ENCODE peak calls at places on chromosomes 3 and 15, in eight cellular contexts. E is IMR-90; G is breast epithelium; X is H9; J is CD4-positive, alpha-beta memory T cell; M is neuronal stem cell; F is A549; Y is right atrium auricular region. N is an unnamed sample. For H3K9me3, the result is how much of the 10 kb centered on the place peaks cover.

GRCh38 chr3:197197334-197197733 is 101.1 kb downstream of the DLG1 start:
- DNase-seq in E (no peak), G (no peak), X (no peak), J (no peak), M (no peak), F (no peak), Y (no peak), N (no peak)

GRCh38 chr3:127065138-127065427 is 82.2 kb downstream of the PLXNA1 start:
- DNase-seq in E (no peak), G (no peak), X (no peak), J (no peak), M (no peak), F (no peak), Y (no peak), N (no peak)

GRCh38 chr15:63157891-63158431 is 684 bp upstream of the RPS27L start:
- DNase-seq in E (peak), G (peak), X (peak), J (no peak), M (peak), F (peak), Y (peak), N (no peak)

GRCh38 chr3:188152660-188153497 is 1.1 kb upstream of the LPP start:
- DNase-seq in E (peak), G (peak), X (peak), J (no peak), M (peak), F (peak), Y (peak), N (no peak)

GRCh38 chr3:66414846-66415245 is 86.0 kb downstream of the LRIG1 start:
- DNase-seq in E (no peak), G (no peak), X (no peak), J (no peak), M (no peak), F (no peak), Y (no peak), N (no peak)

GRCh38 chr3:129966876-129967275 is 7.6 kb upstream of the TRH start:
- DNase-seq in E (no peak), G (no peak), X (no peak), J (no peak), M (no peak), F (no peak), Y (no peak), N (no peak)

GRCh38 chr3:36812240-36812639 is 47.9 kb upstream of the DCLK3 start:
- DNase-seq in E (no peak), G (no peak), X (no peak), J (no peak), M (no peak), F (no peak), Y (no peak), N (no peak)

GRCh38 chr3:9349321-9350117 is 13.3 kb upstream of the THUMPD3 start:
- DNase-seq in E (peak), G (peak), X (no peak), J (no peak), M (no peak), F (no peak), Y (no peak), N (no peak)

GRCh38 chr3:159187232-159187631 is 385.4 kb downstream of the MFSD1 start:
- DNase-seq in E (no peak), G (no peak), X (no peak), J (no peak), M (no peak), F (no peak), Y (no peak), N (no peak)

GRCh38 chr3:158539414-158540014 is 31.5 kb upstream of the MLF1 start:
- DNase-seq in E (peak), G (no peak), X (no peak), J (peak), M (peak), F (peak), Y (no peak), N (no peak)

GRCh38 chr15:24764375-24765171 is 89.0 kb downstream of the NPAP1 start:
- DNase-seq in E (no peak), G (no peak), X (no peak), J (no peak), M (no peak), F (no peak), Y (no peak), N (no peak)

GRCh38 chr3:46133285-46133684 is 74.8 kb downstream of the CCR1 start:
- DNase-seq in E (no peak), G (no peak), X (no peak), J (no peak), M (no peak), F (no peak), Y (no peak), N (no peak)

GRCh38 chr3:242986-243706 is 46.6 kb downstream of the CHL1 start:
- DNase-seq in E (peak), G (no peak), X (no peak), J (no peak), M (no peak), F (no peak), Y (no peak), N (no peak)

GRCh38 chr3:10581716-10582115 is 76.3 kb upstream of the ATP2B2 start:
- DNase-seq in E (no peak), G (no peak), X (no peak), J (no peak), M (no peak), F (no peak), Y (no peak), N (no peak)

GRCh38 chr15:80595391-80595790 is 99.7 kb upstream of the ABHD17C start:
- DNase-seq in E (peak), G (no peak), X (no peak), J (no peak), M (no peak), F (no peak), Y (no peak), N (no peak)

GRCh38 chr3:112090899-112091586 is 4.9 kb downstream of the C3orf52 start:
- DNase-seq in E (no peak), G (no peak), X (no peak), J (no peak), M (no peak), F (no peak), Y (no peak), N (no peak)

GRCh38 chr3:10192953-10193691 is 28.4 kb downstream of the IRAK2 start:
- DNase-seq in E (peak), G (no peak), X (peak), J (peak), M (no peak), F (peak), Y (no peak), N (peak)

GRCh38 chr3:190543656-190544055 is 29.8 kb downstream of the IL1RAP start:
- DNase-seq in E (no peak), G (no peak), X (no peak), J (no peak), M (no peak), F (no peak), Y (no peak), N (no peak)

GRCh38 chr15:98035577-98036010 is 75.1 kb downstream of the ARRDC4 start:
- DNase-seq in E (no peak), G (no peak), X (no peak), J (no peak), M (no peak), F (no peak), Y (no peak), N (no peak)

GRCh38 chr3:177816667-177817208 is 619.5 kb upstream of the TBL1XR1 start:
- DNase-seq in E (peak), G (peak), X (no peak), J (no peak), M (no peak), F (peak), Y (no peak), N (no peak)

GRCh38 chr3:125125822-125126245 is 70.0 kb upstream of the HEG1 start:
- DNase-seq in E (peak), G (no peak), X (no peak), J (no peak), M (no peak), F (no peak), Y (no peak), N (no peak)

GRCh38 chr3:69006083-69006482 is 7.4 kb downstream of the EOGT start:
- DNase-seq in E (no peak), G (no peak), X (no peak), J (no peak), M (no peak), F (no peak), Y (no peak), N (no peak)

GRCh38 chr15:59976480-59976879 is 27.6 kb upstream of the FOXB1 start:
- DNase-seq in E (no peak), G (no peak), X (no peak), J (peak), M (no peak), F (no peak), Y (no peak), N (no peak)

GRCh38 chr3:49924683-49925082 is 4.9 kb downstream of the MON1A start:
- DNase-seq in E (peak), G (no peak), X (no peak), J (no peak), M (no peak), F (peak), Y (no peak), N (no peak)

GRCh38 chr3:5290915-5291314 is 103.4 kb downstream of the EDEM1 start:
- DNase-seq in E (no peak), G (no peak), X (no peak), J (no peak), M (no peak), F (no peak), Y (no peak), N (no peak)

GRCh38 chr15:45641374-45641778 is 6.5 kb downstream of the SQOR start:
- DNase-seq in E (peak), G (peak), X (no peak), J (no peak), M (no peak), F (peak), Y (no peak), N (no peak)

GRCh38 chr3:12759097-12759679 is at the start of gene TMEM40:
- DNase-seq in E (no peak), G (peak), X (peak), J (no peak), M (no peak), F (peak), Y (no peak), N (no peak)

GRCh38 chr3:162605651-162606204 is 1109.1 kb downstream of the OTOL1 start:
- DNase-seq in E (no peak), G (no peak), X (no peak), J (no peak), M (no peak), F (no peak), Y (no peak), N (no peak)

GRCh38 chr15:51386960-51387698 is 45.7 kb downstream of the GLDN start:
- DNase-seq in E (no peak), G (no peak), X (no peak), J (no peak), M (no peak), F (no peak), Y (no peak), N (no peak)
- H3K9me3 ChIP-seq in E (under half), G (under half), X (under half), J (under half), M (under half), F (under half), Y (under half), N (under half)

GRCh38 chr3:20698896-20699295 is 512.9 kb upstream of the SGO1 start:
- DNase-seq in E (no peak), G (no peak), X (no peak), J (no peak), M (no peak), F (no peak), Y (no peak), N (no peak)

GRCh38 chr3:20692675-20693074 is 506.7 kb upstream of the SGO1 start:
- DNase-seq in E (no peak), G (no peak), X (no peak), J (no peak), M (no peak), F (no peak), Y (no peak), N (no peak)

GRCh38 chr3:20700702-20701101 is 514.7 kb upstream of the SGO1 start:
- DNase-seq in E (no peak), G (no peak), X (no peak), J (no peak), M (no peak), F (no peak), Y (no peak), N (no peak)

GRCh38 chr3:20696393-20697045 is 510.5 kb upstream of the SGO1 start:
- DNase-seq in E (no peak), G (no peak), X (no peak), J (no peak), M (no peak), F (no peak), Y (no peak), N (no peak)
- H3K9me3 ChIP-seq in E (under half), G (under half), X (under half), J (under half), M (under half), F (under half), Y (under half), N (under half)

GRCh38 chr3:30826381-30827061 is 67.9 kb downstream of the GADL1 start:
- DNase-seq in E (no peak), G (no peak), X (no peak), J (no peak), M (no peak), F (no peak), Y (no peak), N (no peak)

GRCh38 chr3:30827080-30827479 is 67.4 kb downstream of the GADL1 start:
- DNase-seq in E (no peak), G (no peak), X (no peak), J (no peak), M (no peak), F (no peak), Y (no peak), N (no peak)
- H3K9me3 ChIP-seq in E (under half), G (under half), X (under half), J (under half), M (under half), F (under half), Y (under half), N (under half)

DNA sequence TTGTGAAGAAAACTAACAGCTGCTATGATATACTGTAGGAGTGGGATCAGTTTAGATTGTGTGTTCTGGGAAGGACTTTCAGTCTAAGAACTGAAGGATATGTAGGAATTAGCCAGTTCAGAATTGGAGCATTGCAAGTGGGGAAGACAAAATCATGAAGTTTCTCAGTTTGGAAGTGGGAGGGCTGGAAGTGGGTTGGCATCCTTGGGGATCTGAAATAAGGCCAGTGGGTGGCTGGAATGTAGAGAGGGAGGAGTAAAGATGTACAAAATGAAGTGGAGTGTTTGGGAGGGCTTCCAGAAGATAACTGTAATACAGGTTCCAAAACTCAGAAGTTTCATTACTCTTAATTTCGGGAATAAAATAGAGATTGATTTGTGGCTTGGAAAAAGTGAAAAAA is 17.2 kb downstream of the SEC22A start:
- DNase-seq in E (no peak), G (no peak), X (no peak), J (no peak), M (no peak), F (no peak), Y (no peak), N (no peak)
- H3K9me3 ChIP-seq in E (under half), G (under half), X (under half), J (under half), M (under half), F (under half), Y (under half), N (under half)

GRCh38 chr15:49556437-49556836 is 64.2 kb downstream of the FAM227B start:
- DNase-seq in E (no peak), G (no peak), X (no peak), J (no peak), M (no peak), F (no peak), Y (no peak), N (no peak)
- H3K9me3 ChIP-seq in E (under half), G (under half), X (under half), J (under half), M (under half), F (under half), Y (under half), N (under half)

GRCh38 chr3:70615286-70615685 is 302.8 kb upstream of the MDFIC2 start:
- DNase-seq in E (no peak), G (no peak), X (peak), J (no peak), M (no peak), F (no peak), Y (no peak), N (no peak)

GRCh38 chr3:70612920-70613319 is 300.5 kb upstream of the MDFIC2 start:
- DNase-seq in E (no peak), G (no peak), X (no peak), J (no peak), M (no peak), F (no peak), Y (no peak), N (no peak)

GRCh38 chr3:70608434-70608833 is 296.0 kb upstream of the MDFIC2 start:
- DNase-seq in E (no peak), G (no peak), X (no peak), J (no peak), M (no peak), F (no peak), Y (no peak), N (no peak)

GRCh38 chr3:70618151-70618550 is 305.7 kb upstream of the MDFIC2 start:
- DNase-seq in E (no peak), G (no peak), X (no peak), J (no peak), M (no peak), F (no peak), Y (no peak), N (no peak)

DNA sequence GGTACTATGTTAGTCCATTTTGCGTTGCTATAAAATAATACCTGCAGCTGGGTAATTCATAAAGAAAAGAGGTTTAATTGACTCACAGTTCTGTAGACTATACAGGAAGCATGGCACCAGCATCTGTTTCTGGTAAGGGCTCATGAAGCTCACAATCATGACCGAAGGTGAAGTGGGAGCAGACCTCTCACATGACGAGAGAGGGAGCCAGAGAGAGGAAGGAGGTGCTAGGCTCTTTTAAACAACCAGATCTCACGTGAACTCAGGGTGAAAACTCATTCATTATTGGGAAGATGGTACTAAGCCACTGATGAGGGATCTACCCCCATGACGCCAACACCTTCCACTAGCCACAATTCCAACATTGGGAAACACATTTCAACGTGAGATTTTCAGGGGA is 301.7 kb upstream of the MDFIC2 start:
- DNase-seq in E (no peak), G (no peak), X (no peak), J (no peak), M (no peak), F (peak), Y (no peak), N (no peak)
- H3K9me3 ChIP-seq in E (under half), G (under half), X (under half), J (under half), M (under half), F (under half), Y (under half), N (under half)

GRCh38 chr15:44081223-44082013 is 113.7 kb downstream of the FRMD5 start:
- DNase-seq in E (peak), G (no peak), X (no peak), J (no peak), M (no peak), F (no peak), Y (no peak), N (no peak)
- H3K9me3 ChIP-seq in E (under half), G (under half), X (under half), J (under half), M (under half), F (under half), Y (under half), N (under half)

GRCh38 chr3:151391715-151392114 is 7.2 kb upstream of the P2RY12 start:
- DNase-seq in E (no peak), G (no peak), X (no peak), J (no peak), M (no peak), F (no peak), Y (no peak), N (no peak)

GRCh38 chr3:151386063-151386462 is 1.5 kb upstream of the P2RY12 start:
- DNase-seq in E (no peak), G (no peak), X (no peak), J (no peak), M (no peak), F (no peak), Y (no peak), N (no peak)

GRCh38 chr3:151384741-151385174 is at the start of gene P2RY12:
- DNase-seq in E (no peak), G (no peak), X (no peak), J (no peak), M (no peak), F (no peak), Y (no peak), N (no peak)

GRCh38 chr3:151383956-151384355 is 597 bp downstream of the P2RY12 start:
- DNase-seq in E (no peak), G (no peak), X (no peak), J (no peak), M (no peak), F (no peak), Y (no peak), N (no peak)

DNA sequence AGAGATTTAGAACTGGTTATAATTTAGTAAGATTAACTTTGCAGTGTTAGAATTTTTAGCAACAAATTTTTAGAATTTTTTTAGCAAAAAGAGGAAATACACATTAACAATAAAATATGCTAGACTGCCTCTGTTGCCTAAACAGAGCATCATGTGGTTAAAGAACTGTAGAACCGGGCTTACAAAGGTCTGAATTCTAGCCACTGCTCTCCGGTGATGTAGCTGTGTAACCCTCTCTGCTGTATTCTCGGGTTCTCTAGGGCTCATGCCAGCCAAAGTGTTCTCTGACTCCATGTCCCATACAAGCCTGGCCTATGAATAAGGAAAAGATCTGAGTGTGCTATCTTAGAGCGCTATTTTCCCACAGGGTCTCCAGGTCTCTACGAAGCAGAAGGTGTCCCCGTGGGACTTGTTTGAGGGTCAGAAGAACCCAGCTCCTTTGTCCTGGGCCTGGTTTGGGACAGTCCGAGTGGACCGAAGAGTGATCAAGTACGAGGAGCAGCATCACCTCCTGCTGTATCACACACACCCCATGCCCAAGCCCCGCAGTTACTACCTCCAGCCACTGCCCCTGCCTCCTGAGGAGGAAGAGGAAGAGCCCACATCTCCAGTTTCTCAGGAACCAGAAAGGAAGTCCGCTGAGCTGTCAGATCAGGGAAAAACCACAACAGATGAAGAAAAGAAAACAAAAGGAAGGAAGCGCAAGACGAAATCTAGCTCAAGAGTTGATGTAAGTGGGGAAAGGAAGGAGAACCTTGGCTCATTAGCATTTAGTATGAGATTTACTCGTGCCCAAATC is 3.1 kb upstream of the P2RY12 start:
- DNase-seq in E (no peak), G (no peak), X (no peak), J (no peak), M (no peak), F (no peak), Y (no peak), N (no peak)
- H3K9me3 ChIP-seq in E (under half), G (under half), X (under half), J (under half), M (under half), F (under half), Y (under half), N (under half)

GRCh38 chr3:17634201-17634600 is 108.2 kb downstream of the TBC1D5 start:
- DNase-seq in E (no peak), G (no peak), X (no peak), J (no peak), M (no peak), F (no peak), Y (no peak), N (no peak)

GRCh38 chr3:17634964-17635363 is 107.5 kb downstream of the TBC1D5 start:
- DNase-seq in E (no peak), G (no peak), X (no peak), J (no peak), M (no peak), F (peak), Y (no peak), N (no peak)

GRCh38 chr3:17629400-17629799 is 113.0 kb downstream of the TBC1D5 start:
- DNase-seq in E (peak), G (no peak), X (no peak), J (no peak), M (no peak), F (no peak), Y (no peak), N (no peak)

GRCh38 chr3:17632401-17633100 is 109.9 kb downstream of the TBC1D5 start:
- DNase-seq in E (peak), G (no peak), X (no peak), J (no peak), M (no peak), F (peak), Y (no peak), N (no peak)

GRCh38 chr3:17631617-17632016 is 110.8 kb downstream of the TBC1D5 start:
- DNase-seq in E (no peak), G (no peak), X (no peak), J (no peak), M (no peak), F (no peak), Y (no peak), N (no peak)
- H3K9me3 ChIP-seq in E (under half), G (under half), X (under half), J (under half), M (under half), F (under half), Y (under half), N (under half)

N was measured in T-helper 17 cell.